ENCODE peak calls at places on chromosomes 12 and 14, in ten cellular contexts. T is A549; E is trophoblast cell; Q is esophagus squamous epithelium; X is tibial nerve; D is psoas muscle; M is HepG2; Y is upper lobe of left lung; B is CD8-positive, alpha-beta T cell; A is GM23248. R is an unnamed sample. For H3K9me3, the result is how much of the 10 kb centered on the place peaks cover.

GRCh38 chr12:101933866-101934514 is 56.6 kb downstream of the DRAM1 start:
- DNase-seq in M (no peak), X (peak), E (no peak), A (no peak), T (no peak), D (peak), Y (no peak), B (no peak), Q (no peak), R (no peak)

GRCh38 chr12:53765891-53766290 is 14.1 kb upstream of the CISTR start:
- DNase-seq in A (no peak), B (no peak), Q (no peak), Y (no peak), M (no peak), D (no peak), E (no peak), X (no peak), T (no peak), R (no peak)

GRCh38 chr14:64438181-64438839 is 27.0 kb upstream of the AKAP5 start:
- DNase-seq in T (peak), E (peak), Q (no peak), B (no peak), A (peak), X (no peak), M (no peak), D (no peak), Y (no peak), R (no peak)

GRCh38 chr14:23562822-23563472 is 4.6 kb downstream of the AP1G2 start:
- DNase-seq in A (peak), Y (no peak), M (peak), T (peak), X (no peak), B (no peak), Q (no peak), E (no peak), D (no peak), R (no peak)

GRCh38 chr12:124940393-124941169 is 26.1 kb upstream of the UBC start:
- DNase-seq in E (peak), D (peak), X (peak), T (peak), A (peak), B (peak), M (peak), Y (no peak), Q (no peak), R (peak)

GRCh38 chr12:62621239-62621638 is 154.6 kb downstream of the MON2 start:
- DNase-seq in Y (no peak), X (no peak), M (no peak), A (no peak), T (no peak), Q (no peak), E (no peak), D (no peak), B (no peak), R (no peak)

GRCh38 chr14:105859717-105860614 is 333.6 kb downstream of the TMEM121 start:
- DNase-seq in T (no peak), Y (peak), B (peak), D (peak), E (no peak), Q (no peak), A (no peak), M (no peak), X (no peak), R (no peak)

GRCh38 chr12:64968989-64969819 is 144.8 kb downstream of the TBC1D30 start:
- DNase-seq in E (no peak), D (no peak), M (peak), Q (no peak), Y (no peak), X (no peak), B (no peak), A (peak), T (peak), R (no peak)

GRCh38 chr14:72941286-72941985 is 15.2 kb downstream of the DCAF4 start:
- DNase-seq in T (no peak), B (no peak), Q (no peak), X (no peak), A (no peak), D (no peak), M (no peak), E (no peak), Y (no peak), R (no peak)

GRCh38 chr12:121992059-121992879 is 29.4 kb upstream of the BCL7A start:
- DNase-seq in M (peak), Y (no peak), D (no peak), Q (no peak), E (peak), T (peak), A (peak), B (no peak), X (no peak), R (no peak)

GRCh38 chr12:112035219-112035765 is 22.1 kb downstream of the ERP29 start:
- DNase-seq in D (no peak), A (no peak), M (no peak), T (no peak), Y (no peak), Q (no peak), X (no peak), E (no peak), B (no peak), R (no peak)
- H3K9me3 ChIP-seq in D (under half), A (under half), M (under half), T (under half), Y (under half), Q (under half), X (under half), E (under half), B (under half), R (under half)

DNA sequence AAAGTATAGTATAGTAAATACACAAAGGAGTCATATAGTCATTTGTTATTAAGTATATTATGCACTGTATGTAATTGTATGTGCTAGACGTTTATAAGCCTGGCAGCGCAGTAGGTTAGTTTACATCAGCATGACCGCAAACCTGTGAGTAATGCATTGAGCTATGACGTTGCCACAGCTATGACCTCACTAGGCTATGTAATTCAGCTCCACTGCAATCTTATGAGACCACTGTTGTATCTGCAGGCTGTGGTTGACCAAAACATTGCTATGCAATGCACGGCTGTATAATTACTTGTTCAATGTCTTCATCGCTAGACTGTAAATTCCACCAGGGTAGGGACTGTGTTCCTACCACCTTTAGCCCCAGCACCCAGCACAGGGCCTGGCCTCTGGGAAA is 53.2 kb upstream of the VASH1 start:
- DNase-seq in M (no peak), X (no peak), E (no peak), A (peak), Y (no peak), B (no peak), D (no peak), Q (no peak), T (no peak), R (no peak)
- H3K27ac ChIP-seq in M (no peak), X (no peak), E (no peak), A (no peak), Y (no peak), B (no peak), D (no peak), Q (no peak), T (no peak), R (no peak)

DNA sequence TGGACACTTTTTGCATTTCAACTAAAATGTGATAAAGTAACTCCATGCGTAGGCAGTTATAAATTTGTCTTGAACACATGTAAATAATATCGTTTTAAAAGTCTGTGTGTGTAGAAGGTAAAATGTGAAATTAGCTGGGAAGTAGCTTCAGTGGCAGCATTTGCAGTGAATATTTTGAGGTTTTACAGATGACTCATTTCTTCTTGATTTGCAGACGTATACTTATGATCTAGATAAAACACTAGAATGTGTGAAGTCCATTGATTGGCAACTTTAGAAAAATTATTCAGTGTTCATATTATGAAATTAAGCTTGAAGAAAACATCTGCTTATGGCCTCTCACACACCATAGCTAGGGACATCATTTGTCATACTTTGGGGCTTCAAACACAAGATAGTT is 788.6 kb upstream of the NOVA1 start:
- DNase-seq in M (no peak), B (no peak), Y (no peak), X (no peak), T (no peak), D (no peak), E (no peak), A (no peak), Q (no peak), R (no peak)
- H3K9me3 ChIP-seq in M (half or more), B (under half), Y (under half), X (under half), T (under half), D (under half), E (under half), A (under half), Q (under half), R (under half)

GRCh38 chr12:31363826-31364225 is 37.9 kb upstream of the SINHCAF start:
- DNase-seq in D (no peak), E (no peak), Q (no peak), A (no peak), X (no peak), T (no peak), B (no peak), Y (no peak), M (no peak), R (no peak)
- H3K27ac ChIP-seq in D (no peak), E (no peak), Q (no peak), A (no peak), X (no peak), T (no peak), B (no peak), Y (no peak), M (no peak), R (no peak)

DNA sequence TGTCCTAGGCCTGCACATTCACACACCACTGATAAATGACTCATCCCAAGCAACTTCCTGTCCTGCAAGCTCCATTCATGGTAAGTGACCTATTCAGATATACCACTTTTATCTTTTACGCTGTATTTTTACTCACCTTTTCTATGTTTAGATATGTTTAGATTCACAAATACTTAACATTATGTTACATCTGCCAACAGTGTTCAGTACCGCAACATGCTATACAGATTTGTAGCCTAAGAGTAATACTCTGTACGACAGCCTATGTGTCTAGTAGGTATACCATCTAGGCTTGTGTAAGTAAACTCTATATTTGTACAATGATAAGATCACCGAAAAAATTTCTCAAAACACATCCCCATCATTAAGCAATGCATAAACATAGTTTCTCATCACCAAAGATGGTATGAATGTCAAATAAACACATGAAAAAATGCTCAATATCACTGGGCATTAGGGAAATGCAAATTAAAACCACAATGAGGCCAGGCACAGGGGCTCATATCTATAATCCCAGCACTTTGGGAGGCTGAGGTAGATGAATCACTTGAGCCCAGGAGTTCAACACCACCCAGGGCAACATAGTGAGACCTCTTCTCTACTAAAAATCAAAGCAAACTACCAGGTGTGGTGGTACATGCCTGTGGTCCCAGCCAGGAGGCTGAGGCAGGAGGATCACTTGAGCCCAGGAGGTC is 20.7 kb downstream of the ATXN2 start:
- DNase-seq in Y (no peak), B (no peak), E (no peak), T (peak), D (no peak), Q (no peak), X (no peak), M (peak), A (peak), R (no peak)
- H3K9me3 ChIP-seq in Y (under half), B (under half), E (under half), T (under half), D (under half), Q (under half), X (under half), M (under half), A (under half), R (under half)

GRCh38 chr14:91389173-91389572 is 28.4 kb downstream of the CCDC88C start:
- DNase-seq in Y (no peak), D (peak), T (no peak), E (no peak), Q (no peak), X (no peak), A (no peak), B (no peak), M (no peak), R (no peak)
- H3K27ac ChIP-seq in Y (no peak), D (no peak), T (no peak), E (no peak), Q (peak), X (no peak), A (no peak), B (no peak), M (no peak), R (no peak)